ENCODE peak calls at places on chromosomes 1 and 21, in five cellular contexts. K, A, C, N and H are unnamed samples.
A peak's percentile ranks its signal among the peaks of the same experiment; 100 is the strongest.

GRCh38 chr1:23980725-23981063 is 567 bp upstream of the SRSF10 start:
- DNase-seq in K (peak; percentile 80), A (no peak), C (no peak), N (no peak), H (no peak)

GRCh38 chr1:239861985-239862384 is 229.7 kb upstream of the FMN2 start:
- DNase-seq in K (no peak), A (no peak), C (no peak), N (no peak), H (no peak)

GRCh38 chr21:28018741-28019669 is 973.7 kb downstream of the LTN1 start:
- DNase-seq in K (no peak), A (no peak), C (no peak), N (no peak), H (no peak)

GRCh38 chr1:23273450-23274133 is 56.3 kb upstream of the HTR1D start:
- DNase-seq in K (peak; percentile 72), A (no peak), C (no peak), N (peak; percentile 72), H (peak; percentile 47)

GRCh38 chr1:218829143-218829542 is 344.5 kb upstream of the LYPLAL1 start:
- DNase-seq in K (no peak), A (no peak), C (no peak), N (no peak), H (no peak)

GRCh38 chr1:220841293-220841692 is 38.0 kb upstream of the HLX start:
- DNase-seq in K (no peak), A (no peak), C (no peak), N (no peak), H (no peak)

GRCh38 chr1:47137178-47137577 is at the start of gene CYP4A22:
- DNase-seq in K (no peak), A (no peak), C (no peak), N (no peak), H (no peak)

GRCh38 chr1:175504875-175505555 is 238.4 kb downstream of the TNR start:
- DNase-seq in K (no peak), A (no peak), C (no peak), N (no peak), H (no peak)

GRCh38 chr1:101105877-101106276 is 80.3 kb upstream of the DPH5 start:
- DNase-seq in K (no peak), A (no peak), C (no peak), N (peak; percentile 12), H (no peak)

GRCh38 chr1:221708076-221708571 is 33.8 kb downstream of the DUSP10 start:
- DNase-seq in K (no peak), A (no peak), C (peak; percentile 54), N (no peak), H (no peak)

GRCh38 chr1:4769516-4770280 is 115.3 kb downstream of the AJAP1 start:
- DNase-seq in K (no peak), A (no peak), C (no peak), N (no peak), H (no peak)

GRCh38 chr1:156624814-156625435 is 5.7 kb downstream of the HAPLN2 start:
- DNase-seq in K (no peak), A (no peak), C (no peak), N (no peak), H (no peak)

GRCh38 chr1:179550753-179551682 is 24.7 kb downstream of the NPHS2 start:
- DNase-seq in K (peak; percentile 74), A (no peak), C (no peak), N (peak; percentile 36), H (peak; percentile 28)

GRCh38 chr1:2350911-2351655 is 40.3 kb downstream of the MORN1 start:
- DNase-seq in K (no peak), A (no peak), C (no peak), N (no peak), H (no peak)

GRCh38 chr1:17979815-17980214 is 127.8 kb upstream of the IGSF21 start:
- DNase-seq in K (no peak), A (no peak), C (no peak), N (no peak), H (no peak)

GRCh38 chr21:42648606-42649005 is 4.8 kb upstream of the PDE9A start:
- DNase-seq in K (no peak), A (no peak), C (no peak), N (no peak), H (no peak)

GRCh38 chr1:199747984-199748383 is 279.5 kb upstream of the NR5A2 start:
- DNase-seq in K (no peak), A (no peak), C (no peak), N (no peak), H (no peak)

GRCh38 chr1:115224636-115225035 is 113.4 kb downstream of the NGF start:
- DNase-seq in K (peak; percentile 79), A (no peak), C (no peak), N (no peak), H (no peak)

GRCh38 chr1:78043436-78043835 is 2.3 kb upstream of the GIPC2 start:
- DNase-seq in K (no peak), A (no peak), C (no peak), N (no peak), H (no peak)

GRCh38 chr1:78045850-78046778 is at the start of gene GIPC2:
- DNase-seq in K (peak; percentile 42), A (no peak), C (no peak), N (no peak), H (no peak)

GRCh38 chr1:78045600-78045849 is 241 bp upstream of the GIPC2 start:
- DNase-seq in K (no peak), A (no peak), C (no peak), N (no peak), H (no peak)

GRCh38 chr1:78047131-78047530 is 1.4 kb downstream of the GIPC2 start:
- DNase-seq in K (no peak), A (no peak), C (no peak), N (no peak), H (no peak)

GRCh38 chr1:78044796-78045599 is 768 bp upstream of the GIPC2 start:
- DNase-seq in K (no peak), A (no peak), C (no peak), N (no peak), H (no peak)
- H3K4me3 ChIP-seq in K (no peak overlapping the region), A (peak overlapping the region; percentile 81), C (no peak overlapping the region), N (peak overlapping the region; percentile 64), H (no peak overlapping the region)

GRCh38 chr1:114118351-114118990 is 35.2 kb downstream of the SYT6 start:
- DNase-seq in K (no peak), A (no peak), C (no peak), N (no peak), H (no peak)

GRCh38 chr1:114126696-114127095 is 27.0 kb downstream of the SYT6 start:
- DNase-seq in K (no peak), A (no peak), C (no peak), N (no peak), H (no peak)

GRCh38 chr1:114124644-114125043 is 29.0 kb downstream of the SYT6 start:
- DNase-seq in K (no peak), A (no peak), C (no peak), N (no peak), H (no peak)

GRCh38 chr1:114128293-114128692 is 25.4 kb downstream of the SYT6 start:
- DNase-seq in K (no peak), A (no peak), C (no peak), N (no peak), H (no peak)

DNA sequence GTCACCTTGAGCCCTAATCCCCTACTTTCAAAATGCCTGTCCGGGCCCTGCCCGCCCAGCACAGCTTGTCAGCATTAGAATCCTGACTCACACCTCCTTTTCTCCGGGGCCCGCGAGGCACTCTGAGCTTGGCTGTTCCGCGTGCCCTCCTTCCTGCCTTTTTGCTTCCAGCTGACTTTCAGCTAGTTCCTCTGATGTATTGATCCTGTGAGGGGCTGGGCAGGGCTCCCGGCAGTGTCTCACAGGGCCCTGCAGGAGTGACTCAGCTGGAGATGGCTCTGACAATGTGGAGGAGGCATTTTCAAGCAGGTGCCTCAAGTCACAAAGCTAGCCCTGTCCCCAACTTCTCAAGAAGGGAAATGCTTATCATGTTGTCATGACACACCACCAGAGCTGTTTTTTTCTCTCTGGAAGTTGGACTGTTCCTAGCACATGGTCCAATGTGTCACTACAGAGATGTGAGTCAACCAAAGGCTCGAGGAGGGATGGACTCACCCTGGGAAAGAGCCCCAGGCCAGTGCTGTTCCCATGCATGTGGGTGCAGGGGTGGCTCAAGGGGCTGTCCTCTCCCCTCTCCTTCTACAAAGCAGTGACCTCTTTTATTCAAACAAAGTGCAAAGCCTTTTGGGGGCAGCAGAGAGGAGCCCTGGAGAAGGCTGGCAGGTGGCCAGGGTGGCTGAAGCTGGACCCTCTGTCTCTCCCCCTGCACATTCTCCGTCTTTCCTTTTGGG is 30.6 kb downstream of the SYT6 start:
- DNase-seq in K (peak; percentile 91), A (no peak), C (no peak), N (peak; percentile 36), H (no peak)
- TF ChIP-seq CTCF in K (no peak), A (no peak), C (no peak), N (no peak), H (no peak)

DNA sequence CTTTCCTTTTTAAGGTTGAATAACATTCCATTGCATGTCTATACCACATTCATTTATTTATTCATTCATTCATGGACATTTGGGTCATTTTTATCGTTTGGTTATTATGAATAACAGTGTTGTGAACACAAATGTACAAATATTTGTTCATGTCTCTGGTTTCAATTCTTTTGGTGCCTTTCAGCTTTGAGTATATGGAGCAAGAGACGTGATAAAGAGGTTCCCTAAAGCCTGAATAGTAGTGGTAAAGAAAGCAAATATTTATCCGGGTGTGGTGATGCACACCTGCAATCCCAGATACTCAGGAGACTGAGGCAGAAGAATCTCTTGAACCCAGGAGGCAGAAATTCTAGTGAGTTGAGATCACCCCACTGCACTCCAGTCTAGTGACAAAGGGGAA is 5.3 kb upstream of the RLF start:
- DNase-seq in K (no peak), A (no peak), C (no peak), N (no peak), H (no peak)
- H3K4me3 ChIP-seq in K (no peak overlapping the region), A (no peak overlapping the region), C (no peak overlapping the region), N (no peak overlapping the region), H (no peak overlapping the region)

GRCh38 chr1:15973772-15974171 is 2.1 kb downstream of the ZBTB17 start:
- DNase-seq in K (no peak), A (no peak), C (no peak), N (no peak), H (no peak)
- TF ChIP-seq CTCF in K (no peak), A (no peak), C (no peak), N (no peak), H (no peak)

GRCh38 chr21:35039595-35040291 is 9.4 kb downstream of the RUNX1 start:
- DNase-seq in K (no peak), A (no peak), C (no peak), N (no peak), H (no peak)

GRCh38 chr21:35044128-35044527 is 5.0 kb downstream of the RUNX1 start:
- DNase-seq in K (no peak), A (no peak), C (no peak), N (no peak), H (no peak)

GRCh38 chr21:35043549-35043948 is 5.6 kb downstream of the RUNX1 start:
- DNase-seq in K (no peak), A (no peak), C (no peak), N (no peak), H (no peak)

GRCh38 chr21:35038772-35039145 is 10.3 kb downstream of the RUNX1 start:
- DNase-seq in K (no peak), A (no peak), C (no peak), N (no peak), H (no peak)

DNA sequence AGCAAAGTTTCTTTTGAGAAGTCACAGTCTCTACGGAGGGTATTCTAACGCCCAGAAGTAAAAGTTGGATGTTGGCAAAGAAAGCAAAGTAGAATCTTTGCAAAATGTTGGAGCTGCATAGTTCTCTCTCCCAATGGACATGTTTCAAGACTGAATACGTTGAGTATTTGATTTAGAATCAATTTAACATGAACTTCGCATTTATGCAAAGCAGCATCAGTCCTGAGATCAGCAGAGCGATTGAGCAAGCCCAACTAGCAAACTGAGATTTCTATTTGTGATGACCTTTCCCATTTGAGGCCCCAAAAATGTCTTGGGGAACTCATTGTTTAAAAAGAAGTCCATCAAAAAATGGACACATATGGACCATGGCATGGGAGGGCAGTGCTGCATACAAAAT is 8.0 kb downstream of the RUNX1 start:
- DNase-seq in K (no peak), A (no peak), C (no peak), N (no peak), H (no peak)
- H3K4me3 ChIP-seq in K (no peak overlapping the region), A (no peak overlapping the region), C (no peak overlapping the region), N (no peak overlapping the region), H (no peak overlapping the region)